ENCODE peak calls at places on chromosomes 2 and 18, in six cellular contexts. Y is H9, X is IMR-90, P is neuronal stem cell, J is H1, G is mesenchymal stem cell. K is an unnamed sample.

GRCh38 chr2:192570786-192571185 is 376.1 kb upstream of the TMEFF2 start:
- DNase-seq in G (no peak), Y (no peak), X (no peak), J (no peak), P (no peak), K (no peak)

GRCh38 chr2:238727585-238728321 is 120.1 kb upstream of the TWIST2 start:
- DNase-seq in G (peak; percentile 7), X (peak; percentile 57), P (no peak), J (no peak), Y (no peak), K (no peak)

GRCh38 chr2:207955456-207955855 is 69.9 kb downstream of the PLEKHM3 start:
- DNase-seq in Y (no peak), J (no peak), G (no peak), X (no peak), P (no peak), K (no peak)

GRCh38 chr2:241224851-241225438 is 36.5 kb downstream of the ANO7 start:
- DNase-seq in X (no peak), P (no peak), G (no peak), Y (no peak), J (no peak), K (no peak)

GRCh38 chr2:234772775-234773064 is 179.1 kb upstream of the SH3BP4 start:
- DNase-seq in Y (no peak), X (no peak), G (no peak), J (no peak), P (no peak), K (no peak)

GRCh38 chr2:12675352-12675795 is 41.4 kb upstream of the TRIB2 start:
- DNase-seq in X (peak; percentile 53), P (no peak), G (peak; percentile 59), J (no peak), Y (no peak), K (peak; percentile 70)

GRCh38 chr2:219887870-219888269 is 260.4 kb downstream of the SLC4A3 start:
- DNase-seq in J (no peak), X (no peak), P (no peak), Y (no peak), G (no peak), K (no peak)

GRCh38 chr2:149991576-149991975 is 404.0 kb upstream of the MMADHC start:
- DNase-seq in Y (no peak), J (no peak), X (peak; percentile 55), G (peak; percentile 77), P (no peak), K (no peak)

GRCh38 chr2:60356346-60356745 is 197.1 kb downstream of the BCL11A start:
- DNase-seq in G (no peak), X (no peak), J (no peak), Y (no peak), P (no peak), K (peak; percentile 55)

GRCh38 chr2:177314194-177314593 is 49.7 kb upstream of the NFE2L2 start:
- DNase-seq in Y (no peak), G (peak; percentile 60), P (no peak), X (peak; percentile 95), J (no peak), K (no peak)

GRCh38 chr2:239756392-239757153 is 268.6 kb downstream of the NDUFA10 start:
- DNase-seq in Y (no peak), P (no peak), G (peak; percentile 2), J (no peak), X (peak; percentile 6), K (peak; percentile 25)

GRCh38 chr2:54581326-54582039 is 125.4 kb downstream of the SPTBN1 start:
- DNase-seq in Y (no peak), J (no peak), X (no peak), P (no peak), G (no peak), K (no peak)

GRCh38 chr2:127857494-127857818 is 499 bp downstream of the POLR2D start:
- DNase-seq in J (no peak), P (no peak), G (no peak), X (no peak), Y (no peak), K (peak; percentile 46)

GRCh38 chr2:168566974-168567650 is 111.0 kb downstream of the CERS6 start:
- DNase-seq in J (no peak), G (no peak), P (no peak), Y (no peak), X (no peak), K (no peak)

GRCh38 chr2:173652311-173652710 is 297.6 kb downstream of the CDCA7 start:
- DNase-seq in P (no peak), J (no peak), Y (no peak), G (peak; percentile 84), X (peak; percentile 93), K (peak; percentile 64)

GRCh38 chr2:121388371-121388770 is 103.4 kb upstream of the TFCP2L1 start:
- DNase-seq in J (no peak), X (no peak), P (no peak), Y (no peak), G (no peak), K (no peak)

GRCh38 chr2:231781798-231782726 is 980 bp upstream of the PDE6D start:
- DNase-seq in X (peak; percentile 42), Y (no peak), J (no peak), G (peak; percentile 70), P (no peak), K (peak; percentile 29)

GRCh38 chr2:37676274-37676673 is 4.8 kb upstream of the CDC42EP3 start:
- DNase-seq in J (no peak), X (peak; percentile 58), Y (no peak), G (no peak), P (no peak), K (peak; percentile 73)

GRCh38 chr18:45686892-45687611 is 36.9 kb upstream of the SLC14A1 start:
- DNase-seq in G (no peak), J (no peak), Y (no peak), X (no peak), P (no peak), K (no peak)

GRCh38 chr2:37698931-37699481 is 27.6 kb upstream of the CDC42EP3 start:
- DNase-seq in X (peak; percentile 73), G (no peak), P (no peak), Y (no peak), J (no peak), K (no peak)

GRCh38 chr2:220192994-220193753 is 565.7 kb downstream of the SLC4A3 start:
- DNase-seq in G (peak; percentile 5), X (peak; percentile 13), P (no peak), J (no peak), Y (no peak), K (no peak)

GRCh38 chr2:31049913-31050588 is 88.2 kb downstream of the GALNT14 start:
- DNase-seq in P (no peak), J (no peak), G (no peak), X (no peak), Y (no peak), K (no peak)

GRCh38 chr2:240593703-240594451 is 7.3 kb downstream of the CAPN10 start:
- DNase-seq in X (no peak), P (no peak), J (no peak), Y (no peak), G (no peak), K (no peak)

GRCh38 chr2:121197369-121198091 is 87.5 kb downstream of the TFCP2L1 start:
- DNase-seq in P (no peak), J (no peak), G (peak; percentile 67), X (peak; percentile 35), Y (no peak), K (no peak)

GRCh38 chr2:132279930-132280615 is 118.3 kb upstream of the ANKRD30BL start:
- DNase-seq in J (no peak), Y (no peak), P (no peak), G (no peak), X (no peak), K (no peak)
- H2BK15ac ChIP-seq in J (no peak overlapping the region), Y (no peak overlapping the region), P (no peak overlapping the region), G (no peak overlapping the region), X (no peak overlapping the region), K (no peak overlapping the region)

GRCh38 chr2:36339819-36340218 is 15.8 kb upstream of the CRIM1 start:
- DNase-seq in G (no peak), J (no peak), Y (no peak), P (no peak), X (peak; percentile 55), K (no peak)
- H3K23ac ChIP-seq in G (no peak overlapping the region), J (no peak overlapping the region), Y (no peak overlapping the region), P (no peak overlapping the region), X (peak overlapping the region; percentile 50), K (no peak overlapping the region)

DNA sequence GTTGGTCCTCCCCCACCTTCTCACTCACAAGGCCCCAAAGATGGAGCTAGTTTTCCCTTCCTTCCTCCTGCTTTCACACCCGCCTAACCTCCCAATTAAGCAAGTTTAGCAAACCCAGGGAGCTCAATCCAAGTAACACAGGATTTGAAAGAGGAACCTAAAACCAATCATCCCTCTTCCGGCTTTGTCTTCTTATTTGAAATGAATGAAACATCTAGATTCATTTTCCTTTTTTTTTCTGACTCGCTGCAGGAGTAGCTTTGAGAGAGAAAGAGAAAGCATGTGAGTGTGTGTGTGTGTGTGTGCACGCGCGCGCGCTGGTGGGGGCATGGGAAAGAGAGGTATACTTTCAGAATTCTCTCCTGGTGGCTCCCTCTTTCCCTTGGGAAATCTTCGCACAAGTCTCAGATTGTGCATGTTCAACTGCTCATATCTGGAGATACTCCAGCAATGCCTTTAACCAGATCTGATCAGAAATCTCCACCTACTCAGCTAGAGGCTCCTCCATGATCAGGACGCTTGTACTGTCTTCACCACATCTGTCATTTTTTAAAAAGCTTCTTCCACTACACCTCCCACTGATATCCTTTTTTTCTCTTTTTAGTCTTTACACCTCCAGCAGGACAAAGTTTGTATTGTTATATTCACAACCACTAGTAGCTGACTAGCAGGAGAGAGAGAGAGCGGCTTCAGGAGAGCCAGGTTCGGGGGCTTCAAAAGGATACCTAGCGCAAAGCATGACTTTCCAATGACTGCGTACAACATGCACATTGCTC is 1.6 kb downstream of the SLC8A1 start:
- DNase-seq in G (peak; percentile 21), Y (no peak), X (peak; percentile 60), P (no peak), J (no peak), K (peak; percentile 7)
- H2BK15ac ChIP-seq in G (no peak overlapping the region), Y (no peak overlapping the region), X (peak overlapping the region; percentile 63), P (no peak overlapping the region), J (no peak overlapping the region), K (no peak overlapping the region)

DNA sequence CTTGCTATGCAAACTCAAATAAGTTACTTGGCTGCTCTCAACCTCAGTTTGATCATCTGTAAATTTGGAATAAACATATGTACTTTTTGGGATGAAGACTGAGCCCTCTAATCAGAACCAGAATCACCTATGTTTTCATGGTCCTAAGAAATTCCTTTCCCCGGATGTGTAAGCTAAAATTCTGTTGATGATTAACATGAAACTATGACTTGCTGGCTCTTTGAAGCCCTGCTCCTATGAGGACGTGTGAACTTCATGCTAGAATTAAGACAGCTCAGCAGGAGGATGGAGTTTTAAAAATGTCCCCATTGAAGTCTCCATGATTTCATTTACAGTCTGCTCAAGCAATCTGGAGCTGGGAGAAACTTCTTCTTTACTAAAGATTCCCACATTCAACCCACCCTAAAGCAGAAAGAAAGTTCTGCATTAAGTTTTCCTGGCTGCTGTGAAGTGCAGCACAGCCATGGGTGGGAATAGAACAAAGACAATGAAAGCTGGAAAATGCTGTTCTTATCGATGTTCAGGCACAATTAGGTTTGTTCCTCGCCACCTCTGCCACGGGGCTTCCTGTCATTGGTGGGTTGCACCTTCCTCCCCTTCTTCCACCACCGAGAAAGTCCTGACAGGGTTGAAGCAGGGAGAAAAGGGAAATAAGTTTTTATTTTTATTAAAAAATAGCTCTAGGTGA is 50.9 kb downstream of the ADCYAP1 start:
- DNase-seq in J (no peak), P (no peak), X (no peak), G (no peak), Y (no peak), K (no peak)
- H3K23ac ChIP-seq in J (no peak overlapping the region), P (no peak overlapping the region), X (no peak overlapping the region), G (no peak overlapping the region), Y (no peak overlapping the region), K (no peak overlapping the region)

K was measured in mesendoderm.